ENCODE peak calls at places on chromosomes 7 and 10, in ten cellular contexts. C is body of pancreas; W is pancreas; U is adrenal gland; M is CD8-positive, alpha-beta T cell; X is uterus; F is neural progenitor cell; Y is left ventricle myocardium inferior; G is thoracic aorta; L is AG09309. A is an unnamed sample.

GRCh38 chr10:60041489-60042133 is 135.3 kb upstream of the CCDC6 start:
- DNase-seq in C (no peak), W (no peak), U (no peak), M (no peak), X (no peak), F (no peak), Y (no peak), G (no peak), L (no peak), A (no peak)

GRCh38 chr10:72756674-72757385 is 64.9 kb downstream of the MCU start:
- DNase-seq in C (no peak), W (no peak), U (no peak), M (no peak), X (no peak), F (peak), Y (no peak), G (no peak), L (no peak), A (no peak)

GRCh38 chr7:68706291-68706690 is 892.0 kb upstream of the AUTS2 start:
- DNase-seq in C (no peak), W (no peak), U (no peak), M (no peak), X (no peak), F (no peak), Y (no peak), G (no peak), L (peak), A (no peak)

GRCh38 chr10:92695679-92696605 is 6.2 kb downstream of the HHEX start:
- DNase-seq in C (peak), W (peak), U (peak), M (no peak), X (no peak), F (peak), Y (no peak), G (no peak), L (no peak), A (no peak)

GRCh38 chr10:124741922-124742417 is 2.2 kb downstream of the FAM53B start:
- DNase-seq in C (no peak), W (no peak), U (no peak), M (no peak), X (peak), F (no peak), Y (no peak), G (no peak), L (no peak), A (no peak)

GRCh38 chr7:83655951-83656556 is 7.1 kb upstream of the SEMA3E start:
- DNase-seq in C (peak), W (no peak), U (peak), M (no peak), X (no peak), F (peak), Y (no peak), G (no peak), L (peak), A (no peak)

GRCh38 chr10:86294346-86295265 is 72.0 kb downstream of the GRID1 start:
- DNase-seq in C (no peak), W (no peak), U (no peak), M (no peak), X (no peak), F (no peak), Y (no peak), G (no peak), L (no peak), A (no peak)

GRCh38 chr7:27774717-27775328 is 34.9 kb downstream of the TAX1BP1 start:
- DNase-seq in C (no peak), W (no peak), U (no peak), M (no peak), X (no peak), F (peak), Y (no peak), G (no peak), L (no peak), A (no peak)

GRCh38 chr10:43160067-43160918 is 22.0 kb downstream of the CSGALNACT2 start:
- DNase-seq in C (no peak), W (no peak), U (no peak), M (no peak), X (no peak), F (no peak), Y (no peak), G (no peak), L (peak), A (no peak)

GRCh38 chr7:86950944-86951343 is 108.5 kb downstream of the ELAPOR2 start:
- DNase-seq in C (no peak), W (no peak), U (no peak), M (no peak), X (no peak), F (no peak), Y (no peak), G (no peak), L (no peak), A (no peak)

GRCh38 chr7:122674502-122674901 is 24.4 kb downstream of the RNF133 start:
- DNase-seq in C (no peak), W (peak), U (peak), M (no peak), X (no peak), F (no peak), Y (no peak), G (no peak), L (no peak), A (no peak)

GRCh38 chr7:82012453-82012852 is 242.6 kb upstream of the HGF start:
- DNase-seq in C (no peak), W (no peak), U (no peak), M (no peak), X (no peak), F (no peak), Y (no peak), G (no peak), L (no peak), A (no peak)

GRCh38 chr10:120819366-120819765 is 31.8 kb upstream of the WDR11 start:
- DNase-seq in C (no peak), W (no peak), U (no peak), M (no peak), X (no peak), F (no peak), Y (no peak), G (no peak), L (no peak), A (no peak)

GRCh38 chr7:55019329-55019690 is 493 bp downstream of the EGFR start:
- DNase-seq in C (peak), W (peak), U (peak), M (no peak), X (peak), F (peak), Y (peak), G (no peak), L (no peak), A (peak)

GRCh38 chr10:133457100-133457841 is 3.5 kb downstream of the SCART1 start:
- DNase-seq in C (no peak), W (no peak), U (peak), M (no peak), X (peak), F (no peak), Y (no peak), G (no peak), L (no peak), A (no peak)

GRCh38 chr10:96301616-96302015 is 2.6 kb upstream of the DNTT start:
- DNase-seq in C (no peak), W (no peak), U (no peak), M (no peak), X (no peak), F (no peak), Y (no peak), G (no peak), L (no peak), A (no peak)

DNA sequence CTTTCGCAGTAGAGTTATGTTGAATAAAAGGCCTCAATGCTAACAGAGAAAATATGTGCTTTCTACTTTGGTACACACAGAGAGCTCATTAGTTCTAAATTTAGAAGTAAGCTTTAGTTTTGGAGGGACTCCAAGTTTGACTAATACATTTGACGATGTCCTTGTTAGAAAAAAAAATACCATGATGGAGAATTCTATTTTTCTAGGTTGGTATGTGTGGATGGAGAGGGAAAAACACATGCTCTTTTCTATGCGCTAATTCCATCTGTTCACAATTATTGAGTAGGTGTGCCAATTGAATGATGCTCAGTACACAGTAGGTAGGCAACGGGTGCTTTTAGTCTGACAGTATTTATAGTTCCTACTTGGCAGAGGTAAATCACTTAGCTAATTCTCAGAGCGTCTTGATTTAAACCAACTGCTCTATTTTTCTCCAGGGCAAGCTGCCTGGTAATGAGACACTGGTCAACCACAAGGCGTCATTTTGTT is 327.2 kb upstream of the AKR1E2 start:
- DNase-seq in C (no peak), W (no peak), U (no peak), M (no peak), X (no peak), F (no peak), Y (no peak), G (no peak), L (peak), A (no peak)
- TF ChIP-seq CTCF in C (no peak), W (no peak), U (no peak), M (no peak), X (no peak), F (no peak), Y (no peak), G (no peak), L (no peak), A (no peak)

GRCh38 chr10:48572414-48572813 is 32.5 kb downstream of the ARHGAP22 start:
- DNase-seq in C (no peak), W (no peak), U (no peak), M (no peak), X (no peak), F (no peak), Y (no peak), G (no peak), L (peak), A (no peak)

GRCh38 chr10:48574817-48575380 is 30.0 kb downstream of the ARHGAP22 start:
- DNase-seq in C (no peak), W (no peak), U (no peak), M (no peak), X (no peak), F (no peak), Y (no peak), G (no peak), L (no peak), A (no peak)

GRCh38 chr10:48574322-48574796 is 30.5 kb downstream of the ARHGAP22 start:
- DNase-seq in C (no peak), W (no peak), U (no peak), M (no peak), X (no peak), F (no peak), Y (no peak), G (no peak), L (no peak), A (no peak)

GRCh38 chr10:48575901-48576300 is 29.0 kb downstream of the ARHGAP22 start:
- DNase-seq in C (no peak), W (no peak), U (no peak), M (no peak), X (no peak), F (no peak), Y (no peak), G (no peak), L (no peak), A (no peak)

GRCh38 chr10:48573045-48573444 is 31.8 kb downstream of the ARHGAP22 start:
- DNase-seq in C (no peak), W (no peak), U (no peak), M (no peak), X (no peak), F (no peak), Y (no peak), G (no peak), L (no peak), A (no peak)
- H3K4me3 ChIP-seq in C (no peak), W (no peak), U (no peak), M (no peak), X (no peak), F (no peak), Y (no peak), G (no peak), L (no peak), A (no peak)

GRCh38 chr10:5442056-5442989 is 30.0 kb downstream of the NET1 start:
- DNase-seq in C (peak), W (no peak), U (no peak), M (no peak), X (no peak), F (peak), Y (no peak), G (no peak), L (no peak), A (peak)
- TF ChIP-seq CTCF in C (peak), W (peak), U (peak), M (peak), X (peak), F (peak), Y (peak), G (peak), L (peak), A (peak)

GRCh38 chr7:142263598-142264380 is 5.9 kb upstream of the PRSS58 start:
- DNase-seq in C (no peak), W (no peak), U (no peak), M (no peak), X (no peak), F (no peak), Y (no peak), G (no peak), L (no peak), A (no peak)
- H3K4me3 ChIP-seq in C (no peak), W (no peak), U (no peak), M (no peak), X (no peak), F (no peak), Y (no peak), G (no peak), L (no peak), A (no peak)

DNA sequence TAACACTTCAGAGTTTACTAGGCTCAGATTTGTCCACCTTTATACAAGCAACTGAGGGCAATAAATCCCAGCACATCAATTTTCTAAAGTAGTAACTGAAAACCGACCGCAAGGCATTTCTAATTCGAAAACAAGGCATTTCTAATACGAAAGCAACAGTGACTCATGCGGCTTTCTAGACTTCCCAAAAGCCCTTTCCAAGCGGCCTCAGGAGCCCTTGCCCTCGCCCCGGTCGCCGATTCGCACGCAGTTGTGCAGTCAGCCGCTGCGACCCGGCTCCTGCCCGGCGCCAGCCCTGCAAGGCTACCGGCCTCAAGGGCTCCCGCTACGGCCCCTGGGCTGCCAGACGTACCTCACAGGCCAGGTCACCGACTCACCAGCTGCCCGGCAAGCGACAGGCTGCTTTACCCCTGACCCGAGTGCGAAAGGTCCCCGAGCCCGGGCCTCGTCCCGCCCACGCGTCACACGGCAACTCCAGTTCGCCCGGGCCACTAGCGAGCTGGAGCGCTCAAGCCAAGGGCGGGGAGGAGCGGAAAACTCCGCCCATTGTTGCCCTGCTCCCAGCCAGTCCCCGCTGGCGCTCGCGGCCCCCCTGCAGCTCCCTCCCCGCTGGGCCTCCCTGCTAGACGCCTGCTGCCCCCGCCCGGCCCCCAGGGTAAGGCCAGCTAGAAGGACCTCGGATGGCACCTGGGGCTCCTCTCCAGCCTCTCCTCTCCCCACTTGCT is 7.3 kb downstream of the NCOA4 start:
- DNase-seq in C (peak), W (peak), U (peak), M (peak), X (peak), F (peak), Y (peak), G (peak), L (peak), A (peak)
- TF ChIP-seq CTCF in C (no peak), W (no peak), U (no peak), M (no peak), X (peak), F (no peak), Y (peak), G (peak), L (peak), A (peak)